ENCODE peak calls at places on chromosomes 4 and X, in five cellular contexts. V is tibial nerve, T is coronary artery, N is lower leg skin, Q is spleen. Z is an unnamed sample.
A peak's percentile ranks its signal among the peaks of the same experiment; 100 is the strongest.

GRCh38 chrX:39613508-39613921 is 484.2 kb downstream of the BCOR start:
- DNase-seq in V (peak; percentile 17), Q (no peak), T (no peak), N (no peak), Z (no peak)

GRCh38 chrX:153643431-153644351 is 3.3 kb upstream of the DUSP9 start:
- DNase-seq in T (no peak), Q (peak; percentile 66), V (no peak), N (no peak), Z (no peak)

GRCh38 chr4:66160606-66161005 is 490.3 kb upstream of the EPHA5 start:
- DNase-seq in Q (no peak), T (no peak), N (no peak), V (no peak), Z (no peak)

GRCh38 chrX:65924938-65925507 is 114.9 kb downstream of the VSIG4 start:
- DNase-seq in T (no peak), N (no peak), Q (no peak), V (no peak), Z (no peak)

GRCh38 chr4:152164561-152164960 is 371.3 kb downstream of the FBXW7 start:
- DNase-seq in Q (no peak), T (no peak), V (no peak), N (no peak), Z (no peak)

GRCh38 chr4:78560296-78560963 is 8.9 kb downstream of the ANXA3 start:
- DNase-seq in V (no peak), N (no peak), Q (no peak), T (no peak), Z (no peak)

GRCh38 chr4:138405934-138406567 is 163.9 kb upstream of the SLC7A11 start:
- DNase-seq in T (no peak), N (no peak), V (no peak), Q (no peak), Z (no peak)

GRCh38 chr4:150268444-150268843 is 190.2 kb downstream of the DCLK2 start:
- DNase-seq in Q (no peak), V (no peak), T (no peak), N (no peak), Z (no peak)

GRCh38 chrX:132375941-132376340 is 112.9 kb downstream of the MBNL3 start:
- DNase-seq in Q (no peak), T (no peak), V (no peak), N (no peak), Z (no peak)

GRCh38 chrX:39527045-39527444 is 570.7 kb downstream of the BCOR start:
- DNase-seq in N (no peak), Q (no peak), V (no peak), T (no peak), Z (no peak)

GRCh38 chr4:115433501-115433900 is 320.1 kb upstream of the NDST4 start:
- DNase-seq in T (no peak), Q (no peak), N (no peak), V (no peak), Z (no peak)

GRCh38 chr4:71009796-71010588 is 16.5 kb downstream of the DCK start:
- DNase-seq in Q (no peak), V (no peak), T (no peak), N (no peak), Z (no peak)

GRCh38 chr4:161554372-161554990 is 609.3 kb downstream of the FSTL5 start:
- DNase-seq in V (no peak), T (no peak), N (no peak), Q (no peak), Z (no peak)

GRCh38 chrX:12319012-12319519 is 180.8 kb downstream of the FRMPD4 start:
- DNase-seq in V (no peak), T (no peak), N (no peak), Q (no peak), Z (no peak)

GRCh38 chr4:33078145-33078544 is 2358.0 kb downstream of the PCDH7 start:
- DNase-seq in V (no peak), N (no peak), T (no peak), Q (no peak), Z (no peak)

GRCh38 chr4:177596035-177596434 is 153.8 kb upstream of the AGA start:
- DNase-seq in T (no peak), V (no peak), Q (no peak), N (peak; percentile 45), Z (no peak)

GRCh38 chr4:108168672-108169562 is at the start of gene LEF1:
- DNase-seq in T (no peak), Q (peak; percentile 83), N (no peak), V (peak; percentile 17), Z (no peak)

GRCh38 chr4:172758586-172759340 is 409.8 kb upstream of the GALNT7 start:
- DNase-seq in Q (no peak), T (no peak), N (no peak), V (no peak), Z (no peak)

GRCh38 chr4:2289311-2289954 is 27.5 kb upstream of the MXD4 start:
- DNase-seq in N (no peak), Q (peak; percentile 73), T (no peak), V (no peak), Z (no peak)

GRCh38 chr4:167233523-167234387 is 539 bp downstream of the SPOCK3 start:
- DNase-seq in N (no peak), Q (no peak), T (no peak), V (no peak), Z (no peak)

DNA sequence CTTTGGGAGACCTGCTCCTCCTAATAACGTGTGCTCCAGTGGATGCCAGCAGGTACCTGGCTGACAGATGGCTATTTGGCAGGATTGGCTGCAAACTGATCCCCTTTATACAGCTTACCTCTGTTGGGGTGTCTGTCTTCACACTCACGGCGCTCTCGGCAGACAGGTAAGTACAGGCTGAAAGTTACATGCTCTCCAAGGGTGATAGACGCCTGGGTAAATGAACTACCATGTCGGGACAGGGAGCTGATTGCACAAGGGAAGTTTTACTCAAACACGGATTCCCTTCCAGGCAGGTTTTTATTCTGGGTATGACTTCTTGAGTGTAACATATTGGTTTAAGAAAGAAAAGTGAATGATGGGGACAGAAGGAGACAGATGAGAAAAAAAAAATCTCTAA is 836 bp downstream of the GRPR start:
- DNase-seq in N (no peak), T (no peak), V (no peak), Q (no peak), Z (no peak)
- H3K4me3 ChIP-seq in N (no peak overlapping the region), T (no peak overlapping the region), V (no peak overlapping the region), Q (no peak overlapping the region), Z (no peak overlapping the region)

GRCh38 chrX:6226646-6227444 is 1.8 kb downstream of the NLGN4X start:
- DNase-seq in N (no peak), T (no peak), V (no peak), Q (peak; percentile 73), Z (no peak)
- H3K4me3 ChIP-seq in N (no peak overlapping the region), T (peak overlapping the region; percentile 68), V (peak overlapping the region; percentile 44), Q (peak overlapping the region; percentile 56), Z (peak overlapping the region; percentile 22)

DNA sequence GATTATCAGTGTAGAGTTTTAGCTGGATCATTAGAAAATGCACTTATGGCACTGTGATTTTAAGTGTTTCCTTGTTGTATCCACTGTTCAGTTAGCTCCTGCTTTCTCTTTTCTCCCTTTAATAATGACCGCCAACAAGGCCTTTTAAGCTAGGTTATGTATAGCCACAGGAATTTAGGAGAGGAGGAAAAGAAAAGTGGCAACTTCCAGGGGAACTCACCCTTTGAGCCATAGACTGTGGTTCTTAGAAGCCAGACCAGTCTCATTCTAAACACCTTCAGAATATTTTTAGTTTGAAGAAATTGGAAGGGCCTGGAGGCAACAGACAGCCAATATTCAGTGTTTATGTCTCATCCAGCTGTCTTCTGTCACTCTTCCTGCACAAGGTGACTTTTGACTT is 6.1 kb downstream of the FGF2 start:
- DNase-seq in Q (no peak), T (no peak), N (no peak), V (no peak), Z (no peak)
- H3K4me3 ChIP-seq in Q (no peak overlapping the region), T (no peak overlapping the region), N (no peak overlapping the region), V (no peak overlapping the region), Z (no peak overlapping the region)

GRCh38 chrX:87636533-87636932 is 118.9 kb downstream of the KLHL4 start:
- DNase-seq in T (no peak), Q (no peak), N (no peak), V (no peak), Z (no peak)
- H3K4me3 ChIP-seq in T (no peak overlapping the region), Q (no peak overlapping the region), N (no peak overlapping the region), V (no peak overlapping the region), Z (no peak overlapping the region)

GRCh38 chrX:139877710-139878414 is 55.0 kb downstream of the ATP11C start:
- DNase-seq in V (no peak), Q (no peak), N (no peak), T (no peak), Z (no peak)
- H3K4me3 ChIP-seq in V (no peak overlapping the region), Q (no peak overlapping the region), N (no peak overlapping the region), T (no peak overlapping the region), Z (no peak overlapping the region)